ENCODE peak calls at places on chromosomes 11 and 22, in four cellular contexts. P, J, U and C are unnamed samples.

GRCh38 chr11:19597876-19598275 is 114.8 kb upstream of the NAV2 start:
- DNase-seq in J (no peak), P (no peak), U (no peak), C (no peak)

GRCh38 chr22:31439805-31440204 is 40.4 kb downstream of the DRG1 start:
- DNase-seq in U (no peak), J (no peak), P (no peak), C (no peak)

GRCh38 chr22:22057617-22058378 is 75.2 kb upstream of the TOP3B start:
- DNase-seq in U (no peak), P (no peak), J (peak; percentile 79), C (no peak)

GRCh38 chr11:64859542-64860414 is 15.3 kb upstream of the CDC42BPG start:
- DNase-seq in P (peak; percentile 76), U (no peak), J (no peak), C (no peak)

GRCh38 chr11:117950999-117951961 is 22.1 kb upstream of the TMPRSS13 start:
- DNase-seq in P (no peak), U (peak; percentile 26), J (peak; percentile 89), C (no peak)

GRCh38 chr22:17733484-17733883 is 40.8 kb downstream of the BID start:
- DNase-seq in J (no peak), P (no peak), U (no peak), C (no peak)

GRCh38 chr11:111365722-111366559 is 13.1 kb downstream of the POU2AF1 start:
- DNase-seq in J (peak; percentile 78), P (no peak), U (no peak), C (no peak)

GRCh38 chr22:30020511-30020910 is 59.8 kb upstream of the HORMAD2 start:
- DNase-seq in P (no peak), J (no peak), U (no peak), C (no peak)

GRCh38 chr11:122655527-122656072 is at the start of gene UBASH3B:
- DNase-seq in J (peak; percentile 94), U (peak; percentile 79), P (peak; percentile 71), C (peak; percentile 61)

GRCh38 chr11:76772100-76772782 is 10.9 kb upstream of the TSKU start:
- DNase-seq in J (no peak), P (no peak), U (no peak), C (no peak)

GRCh38 chr11:7665473-7666291 is 7.6 kb downstream of the CYB5R2 start:
- DNase-seq in J (no peak), U (peak; percentile 88), P (peak; percentile 74), C (no peak)

GRCh38 chr11:65316311-65316978 is 1.8 kb downstream of the CDC42EP2 start:
- DNase-seq in U (peak; percentile 48), J (no peak), P (no peak), C (no peak)

GRCh38 chr11:79329561-79329960 is 111.3 kb downstream of the TENM4 start:
- DNase-seq in J (no peak), U (no peak), P (no peak), C (no peak)

GRCh38 chr22:44837481-44837880 is 85.1 kb downstream of the ARHGAP8 start:
- DNase-seq in U (no peak), J (no peak), P (no peak), C (no peak)

GRCh38 chr11:97290444-97291041 is 900.7 kb downstream of the JRKL start:
- DNase-seq in U (no peak), P (no peak), J (no peak), C (no peak)

GRCh38 chr11:23278121-23278520 is 417.8 kb upstream of the CCDC179 start:
- DNase-seq in U (no peak), P (no peak), J (no peak), C (no peak)

GRCh38 chr11:67277231-67277961 is 11.1 kb downstream of the GRK2 start:
- DNase-seq in J (peak; percentile 98), P (peak; percentile 94), U (peak; percentile 85), C (no peak)

GRCh38 chr22:44711701-44712100 is 9.7 kb downstream of the PRR5 start:
- DNase-seq in U (no peak), P (no peak), J (no peak), C (no peak)

GRCh38 chr22:19823191-19823590 is 31.5 kb downstream of the GNB1L start:
- DNase-seq in J (no peak), U (no peak), P (no peak), C (no peak)

GRCh38 chr11:109971184-109971523 is 122.0 kb upstream of the ZC3H12C start:
- DNase-seq in U (no peak), J (no peak), P (no peak), C (no peak)

GRCh38 chr22:47045691-47046410 is 283.4 kb downstream of the TBC1D22A start:
- DNase-seq in J (no peak), U (no peak), P (no peak), C (no peak)

GRCh38 chr11:86228967-86229330 is 15.6 kb upstream of the EED start:
- DNase-seq in P (peak; percentile 55), U (no peak), J (no peak), C (no peak)

GRCh38 chr22:29926057-29926456 is 43.1 kb downstream of the MTMR3 start:
- DNase-seq in P (no peak), U (no peak), J (no peak), C (no peak)

GRCh38 chr11:121839821-121840220 is 276.2 kb downstream of the BLID start:
- DNase-seq in P (no peak), J (no peak), U (no peak), C (no peak)

GRCh38 chr11:27701262-27702105 is 1.2 kb upstream of the BDNF start:
- DNase-seq in U (no peak), J (no peak), P (no peak), C (no peak)

GRCh38 chr11:65403607-65404121 is 17.2 kb downstream of the FRMD8 start:
- DNase-seq in P (no peak), J (no peak), U (no peak), C (no peak)

GRCh38 chr11:47186076-47186936 is at the start of gene PACSIN3:
- DNase-seq in U (no peak), J (no peak), P (peak; percentile 43), C (no peak)

GRCh38 chr22:39277135-39277607 is 32.4 kb upstream of the PDGFB start:
- DNase-seq in U (no peak), J (no peak), P (no peak), C (no peak)

GRCh38 chr11:58513747-58514367 is 6.0 kb upstream of the OR5B21 start:
- DNase-seq in U (no peak), P (no peak), J (no peak), C (no peak)

GRCh38 chr22:26377170-26377825 is 51.8 kb upstream of the ASPHD2 start:
- DNase-seq in J (no peak), U (no peak), P (no peak), C (no peak)

GRCh38 chr11:12390687-12391110 is 13.3 kb downstream of the PARVA start:
- DNase-seq in J (peak; percentile 90), U (no peak), P (no peak), C (no peak)